ENCODE peak calls at places on chromosomes 6 and 20, in ten cellular contexts. One of them, this sample, is unnamed.

GRCh38 chr6:170374571-170375444 is 68.2 kb downstream of the FAM120B start:
- DNase-seq in WERI-Rb-1: no peak
- DNase-seq in bronchial epithelial cell: no peak
- DNase-seq in brain microvascular endothelial cell: no peak
- DNase-seq in GM12865: no peak
- DNase-seq in GM23338: no peak
- DNase-seq in progenitor cell of endocrine pancreas: no peak
- DNase-seq in H9: no peak
- DNase-seq in fibroblast of mammary gland: peak
- DNase-seq in GM13976: no peak
- DNase-seq in this sample: no peak

GRCh38 chr20:47487175-47487917 is 14.3 kb upstream of the NCOA3 start:
- DNase-seq in GM12865: peak
- DNase-seq in WERI-Rb-1: no peak
- DNase-seq in brain microvascular endothelial cell: peak
- DNase-seq in H9: no peak
- DNase-seq in GM13976: peak
- DNase-seq in GM23338: no peak
- DNase-seq in fibroblast of mammary gland: no peak
- DNase-seq in bronchial epithelial cell: peak
- DNase-seq in progenitor cell of endocrine pancreas: no peak
- DNase-seq in this sample: peak

GRCh38 chr20:20820104-20820503 is 107.7 kb upstream of the RALGAPA2 start:
- DNase-seq in progenitor cell of endocrine pancreas: peak
- DNase-seq in GM12865: no peak
- DNase-seq in GM23338: peak
- DNase-seq in WERI-Rb-1: peak
- DNase-seq in H9: peak
- DNase-seq in bronchial epithelial cell: peak
- DNase-seq in GM13976: no peak
- DNase-seq in fibroblast of mammary gland: peak
- DNase-seq in brain microvascular endothelial cell: no peak
- DNase-seq in this sample: no peak

GRCh38 chr6:41647061-41647511 is 8.8 kb downstream of the MDFI start:
- DNase-seq in H9: no peak
- DNase-seq in fibroblast of mammary gland: peak
- DNase-seq in bronchial epithelial cell: no peak
- DNase-seq in WERI-Rb-1: peak
- DNase-seq in GM12865: no peak
- DNase-seq in progenitor cell of endocrine pancreas: no peak
- DNase-seq in GM23338: no peak
- DNase-seq in brain microvascular endothelial cell: no peak
- DNase-seq in GM13976: no peak
- DNase-seq in this sample: no peak

GRCh38 chr6:111013144-111013905 is 31.5 kb downstream of the RPF2 start:
- DNase-seq in WERI-Rb-1: no peak
- DNase-seq in GM23338: no peak
- DNase-seq in GM12865: no peak
- DNase-seq in brain microvascular endothelial cell: no peak
- DNase-seq in H9: no peak
- DNase-seq in bronchial epithelial cell: no peak
- DNase-seq in fibroblast of mammary gland: no peak
- DNase-seq in progenitor cell of endocrine pancreas: no peak
- DNase-seq in GM13976: no peak
- DNase-seq in this sample: no peak

GRCh38 chr20:227439-228105 is 514 bp downstream of the DEFB129 start:
- DNase-seq in brain microvascular endothelial cell: no peak
- DNase-seq in progenitor cell of endocrine pancreas: no peak
- DNase-seq in H9: no peak
- DNase-seq in WERI-Rb-1: no peak
- DNase-seq in GM12865: no peak
- DNase-seq in fibroblast of mammary gland: no peak
- DNase-seq in GM23338: no peak
- DNase-seq in GM13976: no peak
- DNase-seq in bronchial epithelial cell: no peak
- DNase-seq in this sample: no peak

GRCh38 chr20:51204051-51204450 is 181.1 kb upstream of the KCNG1 start:
- DNase-seq in WERI-Rb-1: no peak
- DNase-seq in bronchial epithelial cell: no peak
- DNase-seq in fibroblast of mammary gland: no peak
- DNase-seq in brain microvascular endothelial cell: no peak
- DNase-seq in GM23338: no peak
- DNase-seq in GM13976: no peak
- DNase-seq in GM12865: no peak
- DNase-seq in progenitor cell of endocrine pancreas: no peak
- DNase-seq in H9: no peak
- DNase-seq in this sample: no peak

GRCh38 chr20:63117151-63117550 is 98.8 kb downstream of the YTHDF1 start:
- DNase-seq in H9: no peak
- DNase-seq in GM13976: no peak
- DNase-seq in WERI-Rb-1: no peak
- DNase-seq in fibroblast of mammary gland: no peak
- DNase-seq in progenitor cell of endocrine pancreas: no peak
- DNase-seq in GM23338: no peak
- DNase-seq in bronchial epithelial cell: no peak
- DNase-seq in brain microvascular endothelial cell: no peak
- DNase-seq in GM12865: no peak
- DNase-seq in this sample: no peak

GRCh38 chr20:8212286-8212685 is 80.2 kb downstream of the PLCB1 start:
- DNase-seq in GM23338: no peak
- DNase-seq in H9: no peak
- DNase-seq in WERI-Rb-1: no peak
- DNase-seq in progenitor cell of endocrine pancreas: no peak
- DNase-seq in GM12865: peak
- DNase-seq in fibroblast of mammary gland: peak
- DNase-seq in GM13976: no peak
- DNase-seq in brain microvascular endothelial cell: no peak
- DNase-seq in bronchial epithelial cell: peak
- DNase-seq in this sample: no peak

GRCh38 chr6:37643851-37644672 is 53.6 kb downstream of the MDGA1 start:
- DNase-seq in GM12865: no peak
- DNase-seq in GM23338: no peak
- DNase-seq in WERI-Rb-1: no peak
- DNase-seq in brain microvascular endothelial cell: no peak
- DNase-seq in GM13976: no peak
- DNase-seq in fibroblast of mammary gland: no peak
- DNase-seq in progenitor cell of endocrine pancreas: no peak
- DNase-seq in bronchial epithelial cell: no peak
- DNase-seq in H9: no peak
- DNase-seq in this sample: no peak
- TF ChIP-seq CTCF in GM12865: no peak
- TF ChIP-seq CTCF in GM23338: no peak
- TF ChIP-seq CTCF in WERI-Rb-1: no peak
- TF ChIP-seq CTCF in brain microvascular endothelial cell: no peak
- TF ChIP-seq CTCF in GM13976: no peak
- TF ChIP-seq CTCF in fibroblast of mammary gland: no peak
- TF ChIP-seq CTCF in progenitor cell of endocrine pancreas: no peak
- TF ChIP-seq CTCF in bronchial epithelial cell: no peak
- TF ChIP-seq CTCF in H9: no peak
- TF ChIP-seq CTCF in this sample: no peak

DNA sequence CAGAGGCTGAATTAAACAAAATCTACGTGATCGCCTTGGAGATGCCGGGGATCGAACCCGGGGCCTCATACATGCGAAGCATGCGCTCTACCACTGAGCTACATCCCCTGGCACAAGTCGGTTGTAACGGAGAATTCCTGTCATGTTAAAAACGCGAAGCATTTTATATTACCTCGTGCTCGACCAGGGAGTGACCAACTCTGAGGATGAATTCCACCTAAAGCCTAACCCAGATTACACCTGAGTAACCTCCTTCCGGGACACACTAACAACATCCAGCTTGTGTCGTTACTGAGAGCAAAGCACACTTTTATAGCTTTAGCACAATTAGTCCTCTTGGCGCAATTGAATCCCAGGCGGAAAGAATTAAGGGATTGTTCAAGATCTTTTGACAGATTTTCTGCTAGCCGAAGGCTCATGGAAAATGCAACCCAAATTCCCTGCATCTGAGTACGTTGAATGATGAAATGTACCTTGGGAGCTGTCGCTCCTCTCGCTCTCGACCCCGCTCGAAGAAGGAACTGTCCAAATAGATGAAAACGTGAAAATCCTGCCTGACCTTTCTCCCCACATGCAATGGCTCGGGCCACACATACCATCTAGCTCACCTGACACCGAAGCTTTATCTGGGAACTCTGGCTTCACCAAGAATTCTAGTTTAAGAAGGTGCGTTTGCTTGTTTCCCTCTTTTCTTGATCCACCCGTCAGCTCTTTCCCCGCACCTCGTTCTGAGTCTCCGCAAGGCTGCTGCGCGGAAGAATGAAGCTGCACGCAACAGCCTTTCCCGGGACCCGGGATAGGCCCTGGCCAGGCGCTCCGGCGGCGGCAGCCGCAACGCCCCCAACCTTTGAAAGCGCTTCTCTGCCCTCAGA is 148.4 kb downstream of the GPX5 start:
- DNase-seq in WERI-Rb-1: peak
- DNase-seq in H9: peak
- DNase-seq in bronchial epithelial cell: peak
- DNase-seq in brain microvascular endothelial cell: peak
- DNase-seq in GM23338: peak
- DNase-seq in GM12865: peak
- DNase-seq in fibroblast of mammary gland: peak
- DNase-seq in GM13976: peak
- DNase-seq in progenitor cell of endocrine pancreas: peak
- DNase-seq in this sample: peak
- TF ChIP-seq CTCF in WERI-Rb-1: no peak
- TF ChIP-seq CTCF in H9: no peak
- TF ChIP-seq CTCF in bronchial epithelial cell: no peak
- TF ChIP-seq CTCF in brain microvascular endothelial cell: peak
- TF ChIP-seq CTCF in GM23338: no peak
- TF ChIP-seq CTCF in GM12865: no peak
- TF ChIP-seq CTCF in fibroblast of mammary gland: no peak
- TF ChIP-seq CTCF in GM13976: no peak
- TF ChIP-seq CTCF in progenitor cell of endocrine pancreas: no peak
- TF ChIP-seq CTCF in this sample: no peak

DNA sequence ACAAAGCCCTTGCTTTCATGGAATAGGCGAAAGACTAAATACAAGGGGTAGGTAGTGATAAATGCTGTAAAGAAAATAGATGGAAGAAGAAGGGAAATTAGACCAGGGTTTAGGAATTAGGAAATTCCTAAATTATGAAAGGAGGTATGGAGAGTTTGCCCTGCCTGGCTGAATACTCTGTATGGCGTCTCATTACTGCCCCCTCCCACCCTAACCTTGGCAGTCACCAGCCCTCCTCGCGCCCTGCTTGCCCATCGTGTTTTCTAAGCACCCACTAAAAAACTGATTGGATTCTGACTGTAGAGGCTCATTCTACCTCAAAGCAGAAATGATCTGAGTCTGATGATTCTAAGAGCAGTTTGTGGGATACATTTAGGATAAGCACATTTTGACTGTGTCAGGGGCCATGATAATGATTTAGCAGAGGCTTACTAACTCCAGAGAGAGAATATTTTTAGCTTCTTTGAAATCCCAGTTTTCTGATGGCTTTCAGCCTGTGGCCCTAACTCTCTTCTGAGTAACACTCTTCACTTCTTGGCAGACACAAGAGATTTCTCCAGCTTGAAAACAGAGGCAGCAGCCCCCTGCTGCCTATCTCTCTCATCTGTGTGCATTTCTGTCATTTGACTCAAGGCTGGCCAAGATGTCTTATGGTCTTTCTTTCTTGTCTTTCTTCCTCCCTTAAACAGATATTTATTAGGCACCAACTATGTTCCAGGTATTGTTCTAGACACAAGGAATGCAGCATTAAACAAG is 1.4 kb upstream of the CHD6 start:
- DNase-seq in GM13976: no peak
- DNase-seq in bronchial epithelial cell: no peak
- DNase-seq in WERI-Rb-1: no peak
- DNase-seq in brain microvascular endothelial cell: no peak
- DNase-seq in fibroblast of mammary gland: peak
- DNase-seq in GM23338: no peak
- DNase-seq in H9: no peak
- DNase-seq in progenitor cell of endocrine pancreas: no peak
- DNase-seq in GM12865: no peak
- DNase-seq in this sample: no peak
- TF ChIP-seq CTCF in GM13976: no peak
- TF ChIP-seq CTCF in bronchial epithelial cell: no peak
- TF ChIP-seq CTCF in WERI-Rb-1: no peak
- TF ChIP-seq CTCF in brain microvascular endothelial cell: no peak
- TF ChIP-seq CTCF in fibroblast of mammary gland: no peak
- TF ChIP-seq CTCF in GM23338: no peak
- TF ChIP-seq CTCF in H9: no peak
- TF ChIP-seq CTCF in progenitor cell of endocrine pancreas: no peak
- TF ChIP-seq CTCF in GM12865: no peak
- TF ChIP-seq CTCF in this sample: no peak

GRCh38 chr6:96394727-96395126 is 126.9 kb upstream of the UFL1 start:
- DNase-seq in brain microvascular endothelial cell: no peak
- DNase-seq in fibroblast of mammary gland: no peak
- DNase-seq in WERI-Rb-1: peak
- DNase-seq in progenitor cell of endocrine pancreas: no peak
- DNase-seq in GM23338: peak
- DNase-seq in GM12865: peak
- DNase-seq in GM13976: no peak
- DNase-seq in H9: no peak
- DNase-seq in bronchial epithelial cell: peak
- DNase-seq in this sample: no peak
- TF ChIP-seq CTCF in brain microvascular endothelial cell: no peak
- TF ChIP-seq CTCF in fibroblast of mammary gland: no peak
- TF ChIP-seq CTCF in WERI-Rb-1: peak
- TF ChIP-seq CTCF in progenitor cell of endocrine pancreas: peak
- TF ChIP-seq CTCF in GM23338: peak
- TF ChIP-seq CTCF in GM12865: peak
- TF ChIP-seq CTCF in GM13976: no peak
- TF ChIP-seq CTCF in H9: peak
- TF ChIP-seq CTCF in bronchial epithelial cell: peak
- TF ChIP-seq CTCF in this sample: no peak

DNA sequence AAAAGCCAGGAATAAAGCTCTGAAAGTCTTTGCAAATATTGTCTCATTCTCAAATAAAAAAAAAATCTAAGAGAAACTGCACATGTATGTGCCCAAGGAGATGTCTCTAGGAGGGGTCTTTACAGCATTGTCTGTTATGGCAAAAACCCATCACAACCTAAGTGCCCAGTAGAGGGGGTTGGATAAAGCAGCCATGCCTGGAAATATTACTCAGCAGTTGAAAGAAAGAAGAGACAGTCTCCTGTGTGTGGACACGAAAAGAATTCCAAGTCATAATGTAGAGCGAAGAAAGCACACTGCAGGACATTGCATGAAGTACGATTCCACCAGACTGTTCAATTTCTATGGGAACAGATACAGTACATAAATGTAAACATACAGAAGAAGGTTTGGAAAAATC is 7.3 kb upstream of the TGM2 start:
- DNase-seq in fibroblast of mammary gland: no peak
- DNase-seq in H9: no peak
- DNase-seq in progenitor cell of endocrine pancreas: no peak
- DNase-seq in GM12865: no peak
- DNase-seq in brain microvascular endothelial cell: peak
- DNase-seq in GM23338: no peak
- DNase-seq in WERI-Rb-1: no peak
- DNase-seq in bronchial epithelial cell: peak
- DNase-seq in GM13976: no peak
- DNase-seq in this sample: no peak
- TF ChIP-seq CTCF in fibroblast of mammary gland: peak
- TF ChIP-seq CTCF in H9: no peak
- TF ChIP-seq CTCF in progenitor cell of endocrine pancreas: no peak
- TF ChIP-seq CTCF in GM12865: no peak
- TF ChIP-seq CTCF in brain microvascular endothelial cell: peak
- TF ChIP-seq CTCF in GM23338: no peak
- TF ChIP-seq CTCF in WERI-Rb-1: no peak
- TF ChIP-seq CTCF in bronchial epithelial cell: peak
- TF ChIP-seq CTCF in GM13976: no peak
- TF ChIP-seq CTCF in this sample: no peak